ENCODE peak calls at places on chromosomes 7 and 10, in seven cellular contexts. M is adrenal gland, E is IMR-90, K is suprapubic skin, Z is A549, P is uterus, N is HepG2. H is an unnamed sample.

GRCh38 chr7:150411606-150412005 is 32.5 kb downstream of the ZNF775 start:
- DNase-seq in M (no peak), E (no peak), K (peak), Z (no peak), P (no peak), N (no peak), H (no peak)

GRCh38 chr10:111109506-111110242 is 32.8 kb downstream of the ADRA2A start:
- DNase-seq in M (no peak), E (no peak), K (no peak), Z (no peak), P (no peak), N (no peak), H (no peak)

GRCh38 chr10:79444243-79445119 is 943 bp downstream of the ZCCHC24 start:
- DNase-seq in M (peak), E (peak), K (peak), Z (peak), P (peak), N (no peak), H (peak)

GRCh38 chr7:21767300-21767900 is 178.3 kb downstream of the CDCA7L start:
- DNase-seq in M (peak), E (peak), K (no peak), Z (peak), P (no peak), N (peak), H (no peak)

GRCh38 chr7:95700917-95701316 is 71.4 kb upstream of the DYNC1I1 start:
- DNase-seq in M (no peak), E (no peak), K (no peak), Z (no peak), P (no peak), N (no peak), H (no peak)

GRCh38 chr7:128030999-128031681 is at the start of gene LRRC4:
- DNase-seq in M (peak), E (peak), K (no peak), Z (no peak), P (no peak), N (no peak), H (peak)

GRCh38 chr7:2263176-2263575 is 21.1 kb downstream of the NUDT1 start:
- DNase-seq in M (no peak), E (no peak), K (no peak), Z (no peak), P (no peak), N (no peak), H (no peak)

GRCh38 chr10:58023341-58024073 is 244.2 kb downstream of the IPMK start:
- DNase-seq in M (no peak), E (peak), K (no peak), Z (peak), P (no peak), N (peak), H (no peak)

GRCh38 chr7:50677279-50677996 is 105.3 kb downstream of the GRB10 start:
- DNase-seq in M (no peak), E (no peak), K (no peak), Z (no peak), P (no peak), N (peak), H (no peak)

GRCh38 chr10:113663142-113663541 is 699 bp downstream of the NRAP start:
- DNase-seq in M (no peak), E (no peak), K (no peak), Z (peak), P (no peak), N (no peak), H (no peak)
- TF ChIP-seq POLR2A in M (no peak), E (no peak), K (no peak), Z (no peak), P (no peak), N (no peak), H (no peak)

GRCh38 chr10:75400163-75400768 is 1.3 kb downstream of the ZNF503 start:
- DNase-seq in M (no peak), E (no peak), K (no peak), Z (peak), P (no peak), N (no peak), H (no peak)

GRCh38 chr10:75397571-75397921 is 4.0 kb downstream of the ZNF503 start:
- DNase-seq in M (peak), E (no peak), K (no peak), Z (no peak), P (peak), N (no peak), H (no peak)

GRCh38 chr10:75399461-75400162 is 2.0 kb downstream of the ZNF503 start:
- DNase-seq in M (peak), E (peak), K (peak), Z (peak), P (peak), N (peak), H (peak)

GRCh38 chr10:75398238-75398629 is 3.3 kb downstream of the ZNF503 start:
- DNase-seq in M (no peak), E (no peak), K (no peak), Z (no peak), P (no peak), N (no peak), H (no peak)

GRCh38 chr10:75398630-75399460 is 2.7 kb downstream of the ZNF503 start:
- DNase-seq in M (peak), E (no peak), K (no peak), Z (no peak), P (peak), N (no peak), H (no peak)
- TF ChIP-seq POLR2A in M (no peak), E (no peak), K (no peak), Z (no peak), P (no peak), N (no peak), H (no peak)

GRCh38 chr10:77898323-77899079 is 28.1 kb downstream of the DLG5 start:
- DNase-seq in M (peak), E (no peak), K (no peak), Z (no peak), P (no peak), N (no peak), H (peak)
- TF ChIP-seq POLR2A in M (peak), E (no peak), K (no peak), Z (no peak), P (no peak), N (no peak), H (no peak)

DNA sequence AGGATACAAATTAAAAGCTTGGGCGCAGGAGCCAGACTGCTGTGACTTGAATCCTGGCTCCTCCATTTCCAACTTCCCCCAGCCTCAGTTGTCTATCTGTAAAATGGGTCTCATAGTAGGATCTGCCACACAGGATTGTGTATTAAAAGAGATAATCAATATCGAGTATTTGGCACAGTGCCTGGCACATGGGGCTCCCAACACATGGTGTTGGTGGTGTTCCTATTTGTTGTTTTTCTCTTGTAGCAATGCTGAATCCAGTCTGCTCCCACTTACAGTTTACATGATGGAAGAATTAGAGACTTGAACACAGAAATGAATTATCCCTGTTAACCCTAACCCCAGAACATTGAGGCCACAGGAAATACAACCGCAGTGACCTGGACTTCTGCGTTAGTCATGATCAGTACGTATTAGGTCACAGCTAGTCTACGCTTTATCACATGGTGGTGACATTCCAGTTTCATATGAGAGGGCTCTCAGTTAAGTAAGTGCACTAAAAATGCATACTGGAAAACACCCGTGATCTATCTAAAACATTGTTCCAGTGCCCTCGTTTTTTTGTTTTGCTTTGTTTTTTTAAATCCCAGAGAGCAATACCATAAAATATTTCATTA is 169.5 kb upstream of the KLF14 start:
- DNase-seq in M (peak), E (peak), K (no peak), Z (no peak), P (no peak), N (no peak), H (no peak)
- TF ChIP-seq POLR2A in M (peak), E (no peak), K (no peak), Z (no peak), P (no peak), N (no peak), H (no peak)

DNA sequence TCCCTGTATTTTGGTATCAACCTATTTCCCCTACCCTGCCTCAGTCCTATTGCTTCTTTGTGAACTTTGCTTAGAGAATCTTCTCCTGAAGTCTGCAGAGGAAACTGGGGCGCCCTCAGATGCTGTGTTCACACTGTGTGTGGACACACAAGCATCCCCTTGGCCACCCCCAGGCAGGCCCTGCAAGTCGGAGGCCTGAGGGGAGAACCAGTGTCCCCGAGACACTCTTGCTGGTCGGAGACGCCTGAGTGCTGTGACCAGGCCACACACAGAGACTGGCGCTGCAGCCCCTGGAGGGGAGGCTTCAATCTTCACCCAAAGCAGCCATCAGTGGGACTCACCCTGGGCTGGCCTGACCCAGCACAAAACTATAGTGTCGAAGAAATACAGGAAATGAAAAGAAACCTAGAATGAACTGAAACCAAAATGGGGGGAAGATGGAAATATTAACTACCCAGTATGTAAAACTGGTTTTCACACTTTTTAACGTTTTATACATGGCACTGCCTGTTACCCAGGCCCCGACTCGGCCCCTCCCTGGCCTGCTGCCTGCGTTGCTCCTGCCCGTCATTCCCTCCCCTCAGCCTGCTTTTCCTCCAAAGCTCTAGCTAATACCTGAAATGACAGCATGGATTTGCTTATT is 48.4 kb upstream of the FAM20C start:
- DNase-seq in M (no peak), E (no peak), K (peak), Z (no peak), P (no peak), N (no peak), H (no peak)
- TF ChIP-seq POLR2A in M (no peak), E (no peak), K (no peak), Z (no peak), P (no peak), N (no peak), H (no peak)

H was measured in Peyer's patch.